ENCODE peak calls at places on chromosomes 1 and 21, in six cellular contexts. W, M, B, S, R and L are unnamed samples.

GRCh38 chr1:160032165-160032827 is 506 bp upstream of the PIGM start:
- DNase-seq in B (no peak), M (no peak), W (no peak), S (no peak), R (peak), L (no peak)

GRCh38 chr21:46112731-46113215 is 14.9 kb downstream of the COL6A2 start:
- DNase-seq in B (no peak), S (no peak), M (no peak), R (no peak), W (no peak), L (no peak)

GRCh38 chr1:7478797-7479499 is 292.1 kb upstream of the VAMP3 start:
- DNase-seq in B (peak), W (no peak), M (peak), R (peak), S (peak), L (peak)

GRCh38 chr1:51331206-51332100 is 1.1 kb upstream of the TTC39A start:
- DNase-seq in R (peak), B (peak), S (no peak), M (peak), W (peak), L (no peak)

GRCh38 chr1:106699436-106699835 is 357.0 kb upstream of the PRMT6 start:
- DNase-seq in W (no peak), B (peak), R (no peak), S (no peak), M (no peak), L (no peak)

GRCh38 chr1:116826818-116827606 is 72.8 kb downstream of the CD2 start:
- DNase-seq in W (no peak), B (no peak), R (peak), S (no peak), M (no peak), L (no peak)

GRCh38 chr21:39050839-39051560 is 132.3 kb downstream of the PSMG1 start:
- DNase-seq in W (no peak), R (no peak), B (no peak), S (no peak), M (no peak), L (no peak)

GRCh38 chr1:182861994-182862393 is 22.8 kb downstream of the DHX9 start:
- DNase-seq in R (no peak), B (no peak), W (no peak), S (no peak), M (no peak), L (no peak)

GRCh38 chr1:229170778-229171505 is 100.0 kb upstream of the RAB4A start:
- DNase-seq in W (no peak), S (no peak), M (peak), R (no peak), B (no peak), L (no peak)

GRCh38 chr1:76948846-76949245 is 81.6 kb downstream of the ST6GALNAC5 start:
- DNase-seq in M (no peak), W (no peak), R (peak), B (no peak), S (no peak), L (no peak)

GRCh38 chr1:166975361-166976129 is at the start of gene ILDR2:
- DNase-seq in S (peak), B (peak), M (peak), W (no peak), R (peak), L (no peak)

GRCh38 chr1:190477687-190478192 is at the start of gene BRINP3:
- DNase-seq in S (no peak), M (no peak), B (no peak), R (no peak), W (no peak), L (no peak)
- H3K4me3 ChIP-seq in S (no peak), M (no peak), B (peak), R (no peak), W (peak), L (no peak)

GRCh38 chr1:9293512-9294439 is 1.1 kb downstream of the SPSB1 start:
- DNase-seq in S (no peak), R (no peak), M (no peak), W (no peak), B (peak), L (no peak)
- TF ChIP-seq CTCF in S (no peak), R (no peak), M (no peak), W (no peak), B (no peak), L (no peak)

DNA sequence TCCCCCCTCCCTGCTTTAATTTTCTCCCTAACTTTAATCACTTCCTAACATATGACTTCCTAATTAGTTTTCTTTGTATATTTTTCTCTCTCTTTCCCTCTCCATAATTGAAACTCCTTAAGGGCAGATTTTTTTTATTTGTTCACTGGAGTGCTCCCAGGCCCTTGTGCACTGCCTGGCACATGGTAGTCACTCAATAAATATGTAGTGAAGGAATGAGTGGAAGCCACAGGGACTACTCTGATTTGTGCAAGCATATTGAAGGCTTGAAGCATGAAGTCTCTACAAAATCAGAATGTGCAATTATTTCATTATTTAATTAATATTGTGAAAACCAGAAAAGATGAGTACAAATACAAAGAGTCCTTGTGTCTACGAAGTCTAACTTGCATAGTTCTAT is 41.5 kb downstream of the SNX7 start:
- DNase-seq in S (no peak), R (peak), B (peak), W (no peak), M (no peak), L (peak)
- H3K4me3 ChIP-seq in S (no peak), R (no peak), B (no peak), W (no peak), M (no peak), L (no peak)

GRCh38 chr21:32457962-32458361 is 45.5 kb downstream of the EVA1C start:
- DNase-seq in B (no peak), R (no peak), S (no peak), W (no peak), M (no peak), L (no peak)

GRCh38 chr21:32455548-32455947 is 43.0 kb downstream of the EVA1C start:
- DNase-seq in M (no peak), S (no peak), W (no peak), B (no peak), R (no peak), L (no peak)

GRCh38 chr21:32459972-32460371 is 47.5 kb downstream of the EVA1C start:
- DNase-seq in B (no peak), S (no peak), R (no peak), M (no peak), W (no peak), L (no peak)

GRCh38 chr21:32456497-32456918 is 44.0 kb downstream of the EVA1C start:
- DNase-seq in S (peak), B (peak), R (no peak), M (peak), W (no peak), L (no peak)

DNA sequence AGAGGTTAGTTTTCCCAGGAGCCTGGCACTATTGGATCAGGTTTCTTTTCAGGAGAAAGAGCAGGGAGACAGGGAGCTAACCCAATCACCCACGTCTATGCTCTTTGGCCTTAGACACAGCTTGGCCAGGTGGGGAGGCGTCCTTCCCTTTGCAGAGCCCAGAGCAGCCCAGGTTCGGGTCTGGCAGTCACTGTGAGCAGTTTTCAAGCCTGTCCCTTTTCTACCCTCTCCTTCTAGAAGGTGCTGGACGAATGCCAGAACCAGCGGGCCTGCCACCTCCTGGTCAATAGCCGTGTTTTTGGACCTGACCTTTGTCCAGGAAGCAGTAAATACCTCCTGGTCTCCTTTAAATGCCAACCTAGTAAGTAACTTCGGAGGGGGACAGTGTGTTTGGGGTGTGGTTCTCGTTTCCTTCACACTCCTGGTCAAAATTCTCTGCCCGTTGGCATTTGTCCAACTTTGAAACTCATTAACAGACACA is 44.9 kb downstream of the EVA1C start:
- DNase-seq in S (peak), R (no peak), M (peak), W (no peak), B (peak), L (no peak)
- TF ChIP-seq CTCF in S (no peak), R (no peak), M (no peak), W (no peak), B (no peak), L (peak)